ENCODE peak calls at places on chromosomes 16 and 17, in eight cellular contexts. I is anterior cingulate cortex; G is midbrain; D is fibroblast of gingiva; C is CD4-positive, alpha-beta memory T cell; M is activated CD4-positive, alpha-beta T cell treated with anti-CD3 and anti-CD28 coated beads, Interleukin-2, amount 50 U/mL, for 4 hours; Y is NCI-H774; N is EH. V is an unnamed sample.

GRCh38 chr17:16419074-16419928 is 3.9 kb downstream of the TRPV2 start:
- DNase-seq in C (no peak), G (no peak), M (peak), I (no peak), N (peak), D (peak), Y (no peak), V (no peak)

GRCh38 chr17:58097384-58098088 is 14.3 kb downstream of the DYNLL2 start:
- DNase-seq in D (no peak), I (no peak), Y (no peak), C (no peak), M (no peak), N (no peak), G (no peak), V (no peak)

GRCh38 chr16:89138513-89138795 is 33.1 kb upstream of the CDH15 start:
- DNase-seq in C (no peak), Y (no peak), I (no peak), G (no peak), N (no peak), D (no peak), M (no peak), V (no peak)

GRCh38 chr16:645852-646678 is 3.1 kb upstream of the WDR90 start:
- DNase-seq in Y (no peak), M (no peak), D (no peak), N (no peak), I (no peak), C (no peak), G (no peak), V (no peak)

GRCh38 chr17:63082273-63082861 is 116.3 kb downstream of the TANC2 start:
- DNase-seq in N (peak), Y (no peak), M (no peak), D (peak), G (peak), C (no peak), I (no peak), V (no peak)

GRCh38 chr16:31475949-31476304 is 4.0 kb downstream of the TGFB1I1 start:
- DNase-seq in D (no peak), Y (no peak), N (no peak), M (no peak), C (no peak), I (no peak), G (no peak), V (no peak)

GRCh38 chr17:10105513-10106001 is 92.8 kb downstream of the GAS7 start:
- DNase-seq in D (no peak), Y (no peak), I (no peak), C (no peak), M (no peak), G (no peak), N (peak), V (no peak)

GRCh38 chr16:73714976-73715375 is 581.6 kb upstream of the PSMD7 start:
- DNase-seq in I (no peak), Y (no peak), C (no peak), D (no peak), M (no peak), G (no peak), N (no peak), V (no peak)

GRCh38 chr17:34176440-34176839 is 78.6 kb upstream of the CCL2 start:
- DNase-seq in N (peak), M (no peak), I (no peak), D (no peak), C (no peak), G (no peak), Y (no peak), V (no peak)

GRCh38 chr16:530111-530817 is 2.8 kb downstream of the CAPN15 start:
- DNase-seq in G (no peak), C (no peak), I (no peak), M (no peak), D (no peak), Y (no peak), N (no peak), V (no peak)

GRCh38 chr16:29114476-29115012 is 129.7 kb downstream of the LAT start:
- DNase-seq in N (no peak), G (no peak), Y (no peak), I (no peak), M (no peak), D (no peak), C (no peak), V (no peak)

GRCh38 chr17:8586766-8587165 is 43.8 kb downstream of the MYH10 start:
- DNase-seq in Y (no peak), D (no peak), I (no peak), M (no peak), C (no peak), G (no peak), N (no peak), V (no peak)

GRCh38 chr16:30533146-30533522 is 1.5 kb downstream of the ZNF747 start:
- DNase-seq in N (no peak), C (no peak), Y (no peak), G (no peak), I (no peak), D (no peak), M (no peak), V (no peak)

GRCh38 chr17:260944-261343 is 79.5 kb upstream of the DOC2B start:
- DNase-seq in N (no peak), I (no peak), G (no peak), Y (no peak), M (no peak), D (no peak), C (no peak), V (no peak)

GRCh38 chr17:36008998-36009665 is 7.8 kb upstream of the CCL15 start:
- DNase-seq in C (no peak), Y (no peak), N (peak), I (no peak), G (no peak), M (no peak), D (no peak), V (no peak)

GRCh38 chr16:10824111-10824893 is 5.7 kb upstream of the TVP23A start:
- DNase-seq in Y (no peak), I (no peak), N (no peak), D (no peak), C (no peak), G (no peak), M (no peak), V (no peak)

GRCh38 chr17:40524243-40524965 is 23.0 kb upstream of the TNS4 start:
- DNase-seq in G (no peak), C (no peak), Y (no peak), M (no peak), D (no peak), N (no peak), I (no peak), V (no peak)

GRCh38 chr17:64741924-64742670 is 80.0 kb upstream of the SMURF2 start:
- DNase-seq in M (no peak), C (no peak), G (no peak), D (peak), I (no peak), Y (no peak), N (peak), V (no peak)

GRCh38 chr16:4814542-4815173 is 12.2 kb upstream of the ROGDI start:
- DNase-seq in I (no peak), C (no peak), D (no peak), M (no peak), N (no peak), G (no peak), Y (no peak), V (no peak)

GRCh38 chr17:12647023-12647422 is 18.7 kb upstream of the MYOCD start:
- DNase-seq in C (no peak), I (no peak), G (no peak), Y (no peak), N (no peak), M (no peak), D (no peak), V (no peak)

GRCh38 chr17:56121661-56122060 is 31.6 kb upstream of the ANKFN1 start:
- DNase-seq in G (no peak), C (no peak), M (no peak), Y (no peak), I (no peak), D (no peak), N (peak), V (no peak)

GRCh38 chr17:44002141-44002848 is 2.1 kb upstream of the NAGS start:
- DNase-seq in C (no peak), G (no peak), I (no peak), M (no peak), D (peak), Y (no peak), N (peak), V (no peak)

GRCh38 chr16:20300312-20301097 is 26.8 kb downstream of the GP2 start:
- DNase-seq in C (peak), D (no peak), G (peak), I (peak), M (no peak), N (peak), Y (peak), V (no peak)

GRCh38 chr17:66900126-66901010 is 64.1 kb upstream of the CACNG4 start:
- DNase-seq in C (no peak), N (peak), Y (peak), M (no peak), D (no peak), I (no peak), G (peak), V (no peak)

V was measured in frontal cortex.